ENCODE peak calls at places on chromosomes 6 and 20, in eight cellular contexts. A is GM23338, E is K562, C is prostate gland, P is spleen, U is HepG2, N is vagina, M is breast epithelium. Z is an unnamed sample.

GRCh38 chr6:54156650-54157250 is 45.5 kb downstream of the MLIP start:
- DNase-seq in A (no peak), E (no peak), C (no peak), P (no peak), U (no peak), N (no peak), M (no peak), Z (no peak)

GRCh38 chr20:12835999-12836398 is 172.8 kb upstream of the SPTLC3 start:
- DNase-seq in A (no peak), E (no peak), C (no peak), P (no peak), U (no peak), N (no peak), M (no peak), Z (no peak)

GRCh38 chr6:137880633-137881521 is 13.8 kb downstream of the TNFAIP3 start:
- DNase-seq in A (no peak), E (no peak), C (no peak), P (peak), U (no peak), N (no peak), M (no peak), Z (no peak)

GRCh38 chr20:47543006-47543431 is 41.3 kb downstream of the NCOA3 start:
- DNase-seq in A (no peak), E (no peak), C (no peak), P (no peak), U (no peak), N (no peak), M (no peak), Z (no peak)

GRCh38 chr6:33160728-33161323 is 31.4 kb downstream of the COL11A2 start:
- DNase-seq in A (peak), E (no peak), C (peak), P (no peak), U (no peak), N (no peak), M (peak), Z (peak)

GRCh38 chr6:159541296-159541695 is 151.7 kb downstream of the SOD2 start:
- DNase-seq in A (no peak), E (no peak), C (no peak), P (no peak), U (no peak), N (no peak), M (no peak), Z (no peak)

GRCh38 chr6:30067460-30068139 is 602 bp downstream of the PPP1R11 start:
- DNase-seq in A (peak), E (peak), C (no peak), P (peak), U (no peak), N (no peak), M (no peak), Z (no peak)

GRCh38 chr6:154435400-154435945 is 75.0 kb downstream of the CNKSR3 start:
- DNase-seq in A (no peak), E (no peak), C (no peak), P (no peak), U (no peak), N (no peak), M (no peak), Z (no peak)

GRCh38 chr20:41344477-41344876 is 3.9 kb downstream of the LPIN3 start:
- DNase-seq in A (no peak), E (no peak), C (peak), P (peak), U (no peak), N (no peak), M (peak), Z (no peak)

GRCh38 chr20:46767127-46767761 is 57.8 kb downstream of the SLC2A10 start:
- DNase-seq in A (peak), E (peak), C (peak), P (no peak), U (peak), N (no peak), M (no peak), Z (peak)

GRCh38 chr20:58352454-58352853 is 36.6 kb upstream of the VAPB start:
- DNase-seq in A (no peak), E (no peak), C (no peak), P (no peak), U (no peak), N (no peak), M (no peak), Z (no peak)

GRCh38 chr6:22880686-22881433 is 311.5 kb downstream of the HDGFL1 start:
- DNase-seq in A (no peak), E (no peak), C (no peak), P (no peak), U (peak), N (no peak), M (no peak), Z (no peak)

GRCh38 chr20:25036331-25036936 is 21.5 kb downstream of the ACSS1 start:
- DNase-seq in A (no peak), E (no peak), C (no peak), P (peak), U (no peak), N (no peak), M (no peak), Z (no peak)

GRCh38 chr6:14857501-14857900 is 388.4 kb upstream of the JARID2 start:
- DNase-seq in A (no peak), E (no peak), C (no peak), P (peak), U (no peak), N (no peak), M (no peak), Z (peak)

GRCh38 chr20:10040070-10040970 is 5.5 kb downstream of the ANKEF1 start:
- DNase-seq in A (no peak), E (no peak), C (no peak), P (no peak), U (peak), N (no peak), M (no peak), Z (no peak)

GRCh38 chr20:16381444-16381843 is 191.8 kb downstream of the KIF16B start:
- DNase-seq in A (no peak), E (no peak), C (no peak), P (no peak), U (no peak), N (no peak), M (no peak), Z (no peak)

GRCh38 chr20:63692436-63693078 is 3.9 kb upstream of the TNFRSF6B start:
- DNase-seq in A (no peak), E (no peak), C (no peak), P (peak), U (no peak), N (no peak), M (no peak), Z (no peak)

GRCh38 chr20:53334861-53335260 is 258.8 kb downstream of the ZNF217 start:
- DNase-seq in A (no peak), E (no peak), C (no peak), P (no peak), U (no peak), N (no peak), M (no peak), Z (no peak)

GRCh38 chr20:59145926-59146800 is 17.5 kb upstream of the ZNF831 start:
- DNase-seq in A (no peak), E (no peak), C (no peak), P (peak), U (no peak), N (peak), M (peak), Z (no peak)

GRCh38 chr6:37182736-37183590 is 13.0 kb downstream of the PIM1 start:
- DNase-seq in A (no peak), E (peak), C (no peak), P (peak), U (no peak), N (no peak), M (no peak), Z (peak)

GRCh38 chr20:44759595-44759994 is 13.9 kb downstream of the KCNK15 start:
- DNase-seq in A (no peak), E (no peak), C (no peak), P (no peak), U (no peak), N (no peak), M (no peak), Z (no peak)

GRCh38 chr6:11093065-11093590 is 506 bp upstream of the SMIM13 start:
- DNase-seq in A (no peak), E (no peak), C (peak), P (no peak), U (no peak), N (no peak), M (no peak), Z (peak)

GRCh38 chr6:167569879-167570278 is 245.0 kb downstream of the TTLL2 start:
- DNase-seq in A (no peak), E (no peak), C (no peak), P (no peak), U (no peak), N (peak), M (no peak), Z (no peak)

GRCh38 chr6:33792990-33793389 is 4.1 kb upstream of the LEMD2 start:
- DNase-seq in A (no peak), E (no peak), C (no peak), P (no peak), U (no peak), N (no peak), M (no peak), Z (no peak)

GRCh38 chr20:47133809-47134456 is 222.6 kb downstream of the ZMYND8 start:
- DNase-seq in A (no peak), E (no peak), C (no peak), P (no peak), U (no peak), N (no peak), M (no peak), Z (no peak)

GRCh38 chr20:17560344-17561074 is 9.4 kb upstream of the DSTN start:
- DNase-seq in A (no peak), E (no peak), C (no peak), P (no peak), U (no peak), N (no peak), M (no peak), Z (no peak)

GRCh38 chr20:17566345-17566744 is 3.5 kb upstream of the DSTN start:
- DNase-seq in A (no peak), E (no peak), C (no peak), P (no peak), U (no peak), N (no peak), M (no peak), Z (no peak)

GRCh38 chr20:17565164-17565845 is 4.6 kb upstream of the DSTN start:
- DNase-seq in A (no peak), E (no peak), C (no peak), P (no peak), U (no peak), N (no peak), M (no peak), Z (no peak)

GRCh38 chr20:17559338-17559737 is 10.5 kb upstream of the DSTN start:
- DNase-seq in A (no peak), E (no peak), C (no peak), P (no peak), U (no peak), N (no peak), M (no peak), Z (no peak)

DNA sequence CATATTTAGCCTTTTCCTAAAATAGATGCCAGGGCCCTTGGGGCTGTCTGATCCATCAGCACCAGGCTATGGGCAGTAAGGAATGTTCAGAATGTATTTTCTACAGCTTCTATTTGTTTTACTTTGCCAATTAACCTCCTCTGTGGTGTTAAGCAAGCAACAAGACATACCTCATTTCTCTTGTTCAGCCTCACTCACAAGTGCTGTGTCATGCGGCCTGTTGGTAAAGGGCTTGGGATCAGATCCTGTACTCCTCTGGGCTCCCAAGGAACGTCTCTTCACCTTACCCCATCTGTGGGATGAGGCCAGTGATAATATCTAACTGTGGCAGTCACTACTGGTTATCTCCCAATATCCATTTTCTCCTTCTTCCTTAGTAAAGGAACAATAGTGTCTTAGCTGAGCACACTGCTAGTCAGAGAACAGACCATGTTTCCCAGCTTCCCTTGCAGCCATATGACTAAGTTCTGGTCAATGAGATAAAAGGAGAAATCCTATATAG is 7.0 kb upstream of the DSTN start:
- DNase-seq in A (no peak), E (peak), C (no peak), P (no peak), U (peak), N (no peak), M (peak), Z (no peak)
- TF ChIP-seq POLR2AphosphoS5 in A (no peak), E (no peak), C (no peak), P (no peak), U (no peak), N (no peak), M (no peak), Z (no peak)

GRCh38 chr6:162719528-162719927 is 8.0 kb downstream of the PRKN start:
- DNase-seq in A (no peak), E (no peak), C (no peak), P (no peak), U (no peak), N (no peak), M (no peak), Z (no peak)

GRCh38 chr6:162726997-162727346 is 594 bp downstream of the PRKN start:
- DNase-seq in A (no peak), E (no peak), C (peak), P (no peak), U (no peak), N (no peak), M (no peak), Z (peak)

GRCh38 chr6:162727347-162728176 is at the start of the genes PACRG and PRKN:
- DNase-seq in A (peak), E (peak), C (peak), P (peak), U (peak), N (no peak), M (peak), Z (peak)

GRCh38 chr6:162721404-162721687 is 6.2 kb downstream of the PRKN start:
- DNase-seq in A (no peak), E (no peak), C (no peak), P (no peak), U (no peak), N (no peak), M (no peak), Z (no peak)

GRCh38 chr6:162722633-162723032 is 4.9 kb downstream of the PRKN start:
- DNase-seq in A (no peak), E (no peak), C (no peak), P (no peak), U (no peak), N (no peak), M (no peak), Z (no peak)
- H3K4me3 ChIP-seq in A (no peak), E (no peak), C (no peak), P (no peak), U (no peak), N (no peak), M (no peak), Z (no peak)

GRCh38 chr6:40425192-40425919 is 161.8 kb downstream of the LRFN2 start:
- DNase-seq in A (no peak), E (no peak), C (peak), P (no peak), U (no peak), N (no peak), M (peak), Z (no peak)
- TF ChIP-seq POLR2AphosphoS5 in A (no peak), E (no peak), C (peak), P (no peak), U (no peak), N (no peak), M (no peak), Z (no peak)

GRCh38 chr20:50085481-50086365 is 27.2 kb downstream of the UBE2V1 start:
- DNase-seq in A (peak), E (peak), C (peak), P (no peak), U (peak), N (no peak), M (no peak), Z (peak)
- H3K4me3 ChIP-seq in A (peak), E (no peak), C (no peak), P (no peak), U (no peak), N (peak), M (peak), Z (no peak)

DNA sequence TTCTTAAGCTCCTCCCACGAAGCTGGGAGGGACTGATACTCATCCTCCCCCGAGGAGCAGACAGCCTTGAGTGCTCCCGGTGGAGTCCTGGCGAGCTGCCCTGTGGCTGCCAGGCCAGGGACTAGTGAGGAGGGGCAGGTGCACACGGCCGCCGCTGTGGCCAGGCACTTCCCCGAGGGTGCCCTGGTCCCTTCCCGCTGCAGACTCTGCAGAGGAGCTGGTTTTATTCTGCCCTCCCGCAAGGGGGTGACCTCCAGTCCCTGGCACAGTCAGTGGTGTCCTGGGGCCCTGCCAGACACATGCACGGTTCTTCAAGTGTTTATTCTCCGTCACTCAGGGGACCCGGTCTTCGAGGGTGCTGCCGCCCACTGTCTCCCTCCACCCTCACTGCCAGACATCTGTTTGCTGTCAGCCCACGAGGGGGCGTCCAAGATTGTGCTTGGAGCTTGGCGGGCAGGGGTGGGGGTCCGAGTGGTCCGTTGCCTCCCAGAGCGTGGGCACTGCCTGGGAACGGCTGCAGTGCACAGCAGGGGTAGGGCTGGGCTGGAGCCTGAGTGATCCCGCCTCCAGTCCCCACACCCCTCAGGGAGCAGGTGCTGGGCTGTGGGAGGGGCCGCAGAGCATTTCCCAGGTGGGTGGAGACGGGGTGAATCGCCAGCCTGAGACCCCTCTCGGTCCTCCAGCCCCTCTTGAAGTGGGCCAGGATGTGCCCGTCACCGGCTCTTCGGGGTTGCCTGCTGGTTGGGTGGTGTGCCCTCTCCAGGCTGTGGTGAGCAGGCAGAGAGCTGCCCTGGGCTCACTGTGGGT is 3.1 kb upstream of the CABLES2 start:
- DNase-seq in A (peak), E (peak), C (peak), P (no peak), U (peak), N (no peak), M (peak), Z (peak)
- TF ChIP-seq POLR2AphosphoS5 in A (no peak), E (no peak), C (no peak), P (peak), U (no peak), N (no peak), M (no peak), Z (peak)

GRCh38 chr6:2149370-2150006 is 95.9 kb downstream of the GMDS start:
- DNase-seq in A (no peak), E (no peak), C (no peak), P (no peak), U (no peak), N (no peak), M (no peak), Z (no peak)
- H3K4me3 ChIP-seq in A (no peak), E (no peak), C (no peak), P (no peak), U (no peak), N (no peak), M (no peak), Z (no peak)

DNA sequence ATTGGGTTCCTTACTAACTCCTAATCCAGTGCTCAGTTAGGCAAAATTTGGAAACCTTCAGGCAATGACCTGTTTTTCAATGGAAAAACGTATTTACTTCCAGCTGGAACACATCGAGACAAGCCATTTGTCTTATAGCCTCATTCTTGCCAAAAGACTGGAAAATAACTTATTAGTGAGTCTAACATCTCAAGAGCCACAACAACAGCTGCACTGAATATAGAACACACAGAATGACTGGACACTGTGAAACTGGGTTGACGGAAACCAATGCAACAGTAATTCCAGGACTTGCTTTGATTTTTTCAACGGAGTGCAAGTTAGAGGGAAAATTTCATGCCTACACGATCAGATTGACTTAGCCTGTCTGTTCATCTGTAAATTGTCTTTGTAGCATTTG is 125.3 kb upstream of the MAP3K7 start:
- DNase-seq in A (no peak), E (no peak), C (no peak), P (no peak), U (no peak), N (no peak), M (no peak), Z (no peak)
- TF ChIP-seq POLR2AphosphoS5 in A (no peak), E (no peak), C (no peak), P (no peak), U (no peak), N (no peak), M (no peak), Z (no peak)

Z was measured in transverse colon.